ENCODE peak calls at places on chromosomes 7 and 10, in nine cellular contexts. N is AG09319, Q is endodermal cell, L is uterus, R is prostate gland, U is dorsolateral prefrontal cortex, M is tibial artery, G is MCF 10A, V is fibroblast of lung. P is an unnamed sample.

GRCh38 chr7:25953859-25954258 is 198.1 kb upstream of the NFE2L3 start:
- DNase-seq in N (no peak), Q (no peak), L (no peak), R (no peak), U (no peak), M (no peak), G (no peak), V (no peak), P (no peak)

GRCh38 chr7:79988642-79989041 is 146.0 kb upstream of the GNAI1 start:
- DNase-seq in N (no peak), Q (no peak), L (no peak), R (no peak), U (no peak), M (no peak), G (no peak), V (peak), P (no peak)

GRCh38 chr10:316390-316789 is 181.1 kb downstream of the ZMYND11 start:
- DNase-seq in N (no peak), Q (no peak), L (no peak), R (no peak), U (no peak), M (no peak), G (no peak), V (no peak), P (no peak)

GRCh38 chr7:7816084-7816483 is 97.7 kb upstream of the RPA3 start:
- DNase-seq in N (no peak), Q (no peak), L (no peak), R (no peak), U (no peak), M (no peak), G (no peak), V (no peak), P (no peak)

GRCh38 chr7:96998765-96999164 is 6.6 kb upstream of the DLX6 start:
- DNase-seq in N (no peak), Q (peak), L (no peak), R (no peak), U (no peak), M (no peak), G (no peak), V (no peak), P (no peak)

GRCh38 chr7:100895956-100896742 is 461 bp upstream of the ACHE start:
- DNase-seq in N (no peak), Q (peak), L (peak), R (no peak), U (no peak), M (no peak), G (no peak), V (no peak), P (no peak)

GRCh38 chr10:5041471-5042023 is 37.9 kb upstream of the AKR1C2 start:
- DNase-seq in N (no peak), Q (no peak), L (no peak), R (no peak), U (no peak), M (no peak), G (no peak), V (no peak), P (no peak)

GRCh38 chr7:130901209-130901783 is 167.3 kb upstream of the KLF14 start:
- DNase-seq in N (peak), Q (no peak), L (peak), R (peak), U (no peak), M (no peak), G (peak), V (peak), P (peak)

GRCh38 chr7:140911746-140912145 is 13.0 kb downstream of the BRAF start:
- DNase-seq in N (no peak), Q (no peak), L (no peak), R (no peak), U (no peak), M (no peak), G (no peak), V (no peak), P (no peak)

GRCh38 chr10:100730739-100731602 is 14.4 kb upstream of the PAX2 start:
- DNase-seq in N (no peak), Q (peak), L (no peak), R (no peak), U (no peak), M (no peak), G (peak), V (peak), P (no peak)

GRCh38 chr7:112520787-112521186 is 40.0 kb downstream of the LSMEM1 start:
- DNase-seq in N (no peak), Q (no peak), L (no peak), R (no peak), U (no peak), M (no peak), G (no peak), V (no peak), P (no peak)

GRCh38 chr7:112510743-112511110 is 29.9 kb downstream of the LSMEM1 start:
- DNase-seq in N (no peak), Q (peak), L (no peak), R (no peak), U (no peak), M (no peak), G (no peak), V (no peak), P (no peak)

GRCh38 chr7:112517487-112517886 is 36.7 kb downstream of the LSMEM1 start:
- DNase-seq in N (no peak), Q (peak), L (no peak), R (no peak), U (no peak), M (no peak), G (no peak), V (no peak), P (no peak)

GRCh38 chr7:112511451-112512220 is 30.8 kb downstream of the LSMEM1 start:
- DNase-seq in N (no peak), Q (peak), L (no peak), R (no peak), U (no peak), M (no peak), G (no peak), V (no peak), P (no peak)

DNA sequence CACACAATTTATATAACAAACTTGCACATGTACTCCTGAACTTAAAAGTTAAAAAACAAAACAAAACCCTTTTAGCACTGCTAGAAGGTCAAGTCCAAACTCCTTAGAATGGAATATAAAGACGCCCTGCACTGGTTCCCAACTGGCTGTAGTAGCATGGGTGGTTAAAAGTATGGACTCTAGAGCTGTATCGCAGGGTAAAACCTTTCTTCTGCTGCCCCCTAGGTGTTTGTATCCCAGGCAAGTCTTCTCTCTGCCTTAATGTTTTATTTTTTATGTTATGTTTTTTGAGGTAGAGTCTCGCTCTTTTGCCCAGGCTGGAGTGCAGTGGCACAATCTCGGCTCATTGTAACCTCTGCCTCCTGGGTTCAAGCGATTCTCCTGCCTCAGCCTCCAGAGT is 35.2 kb downstream of the LSMEM1 start:
- DNase-seq in N (no peak), Q (peak), L (no peak), R (no peak), U (no peak), M (no peak), G (no peak), V (no peak), P (no peak)
- TF ChIP-seq CTCF in N (no peak), Q (peak), L (no peak), R (no peak), U (no peak), M (no peak), G (no peak), V (no peak), P (no peak)

DNA sequence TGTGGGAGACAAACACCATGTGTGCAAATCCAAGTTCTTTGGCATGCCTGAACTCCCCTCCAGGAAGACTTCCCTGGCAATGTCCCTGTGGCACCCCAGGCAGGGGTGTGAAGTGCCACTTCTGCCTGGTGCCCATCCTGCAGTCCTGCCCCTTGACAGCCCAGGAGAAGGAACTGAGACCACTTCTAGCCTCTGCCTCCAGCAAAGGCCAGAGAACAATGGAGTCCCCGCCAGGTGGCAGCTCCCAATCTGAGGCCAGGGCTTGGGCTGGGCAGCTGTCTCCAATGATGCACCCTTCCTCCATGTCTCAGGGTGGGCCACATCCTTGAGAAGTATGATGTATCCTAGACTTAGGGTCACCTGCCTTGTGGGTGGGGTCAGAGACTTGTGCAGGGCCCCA is 5.4 kb downstream of the FXYD4 start:
- DNase-seq in N (no peak), Q (peak), L (no peak), R (no peak), U (no peak), M (peak), G (no peak), V (no peak), P (peak)
- TF ChIP-seq CTCF in N (no peak), Q (no peak), L (no peak), R (no peak), U (no peak), M (no peak), G (no peak), V (no peak), P (no peak)

DNA sequence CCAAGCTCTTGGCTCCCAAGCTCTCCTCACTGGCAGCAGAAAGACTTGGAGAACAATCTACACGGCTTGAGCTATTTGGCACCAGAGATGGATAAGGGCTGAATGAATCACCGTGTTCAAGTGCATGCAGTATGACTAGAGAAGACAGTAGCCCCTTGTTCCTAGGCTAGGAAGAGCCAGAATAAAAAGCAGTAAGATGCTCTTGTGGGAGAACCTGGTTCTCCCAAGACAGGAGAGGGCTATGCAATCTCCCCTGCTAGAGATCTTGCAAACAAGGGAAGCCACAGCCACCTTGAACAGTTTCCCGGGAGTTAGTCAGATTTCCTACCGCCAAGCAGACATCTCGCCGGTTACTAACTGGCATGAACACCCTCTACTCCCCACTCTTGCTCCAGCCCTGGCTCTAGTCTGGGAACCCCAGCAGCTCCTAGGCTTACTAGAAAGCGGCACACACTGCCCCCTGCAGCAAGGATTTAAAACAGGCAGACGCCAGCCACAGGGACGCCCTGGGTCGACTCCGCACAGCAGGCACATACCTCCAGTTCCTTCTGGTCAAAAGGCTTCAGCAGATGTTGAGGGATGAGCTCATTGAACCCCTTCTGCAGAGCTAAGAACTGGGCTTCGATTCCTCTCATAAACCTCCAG is 107.3 kb downstream of the SMURF1 start:
- DNase-seq in N (no peak), Q (peak), L (peak), R (no peak), U (peak), M (peak), G (peak), V (peak), P (no peak)
- TF ChIP-seq CTCF in N (peak), Q (peak), L (peak), R (no peak), U (peak), M (peak), G (no peak), V (peak), P (no peak)

GRCh38 chr10:46268076-46268881 is 18.5 kb upstream of the ANTXRL start:
- DNase-seq in N (no peak), Q (no peak), L (no peak), R (no peak), U (no peak), M (no peak), G (no peak), V (no peak), P (peak)
- TF ChIP-seq CTCF in N (no peak), Q (no peak), L (no peak), R (no peak), U (no peak), M (no peak), G (no peak), V (no peak), P (no peak)

DNA sequence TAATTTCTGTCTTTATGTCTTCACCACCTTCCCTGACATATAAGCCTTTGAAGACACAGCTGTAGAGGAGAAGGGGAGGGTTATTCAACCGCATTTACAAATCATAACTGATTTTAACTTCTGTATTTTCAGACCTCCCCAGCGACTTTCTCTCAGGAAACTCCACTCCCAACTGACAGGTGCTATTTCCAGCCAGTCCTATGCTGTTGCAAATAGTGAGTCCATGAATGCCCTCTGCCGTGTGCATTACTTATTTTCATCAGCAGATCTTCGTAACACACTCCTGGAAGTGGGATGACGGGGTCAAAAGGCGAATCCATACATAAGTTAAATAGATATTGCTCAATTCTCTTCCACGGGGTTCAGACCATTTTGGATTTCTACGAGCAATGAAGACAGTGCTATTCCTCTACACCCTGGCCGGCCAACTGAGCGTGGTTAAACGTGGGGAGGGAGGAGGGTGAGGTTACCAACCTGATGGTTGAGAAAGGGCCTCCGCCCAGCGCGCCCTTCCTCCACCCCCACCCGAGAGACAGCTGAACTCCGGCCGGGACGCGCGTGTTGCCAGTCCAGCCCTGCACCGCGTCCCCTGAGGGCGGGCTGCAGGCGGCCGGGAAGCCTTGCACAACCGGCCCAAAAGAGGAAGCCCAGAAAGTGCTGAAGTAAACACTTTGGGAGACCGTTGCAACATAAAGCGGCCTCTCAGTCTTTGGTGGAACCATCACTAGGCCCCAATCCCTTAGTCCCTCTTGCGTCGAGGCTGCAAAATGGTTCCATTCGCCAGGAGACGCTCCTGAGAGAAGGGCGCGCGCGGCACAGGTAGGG is at the start of gene APBB1IP:
- DNase-seq in N (peak), Q (peak), L (peak), R (no peak), U (peak), M (peak), G (no peak), V (peak), P (peak)
- TF ChIP-seq CTCF in N (no peak), Q (peak), L (no peak), R (no peak), U (no peak), M (no peak), G (no peak), V (no peak), P (no peak)